ENCODE peak calls at places on chromosomes 4 and X, in six cellular contexts. T, Q, V, I, X and Y are unnamed samples.

GRCh38 chr4:187236491-187236890 is 512.8 kb upstream of the FAT1 start:
- DNase-seq in T (peak), V (peak), Q (peak), I (peak), X (no peak), Y (no peak)

GRCh38 chrX:135477576-135477975 is 42.9 kb upstream of the INTS6L start:
- DNase-seq in T (peak), I (peak), V (peak), X (peak), Q (peak), Y (no peak)

GRCh38 chr4:1684756-1685603 is 867 bp upstream of the FAM53A start:
- DNase-seq in X (no peak), I (no peak), T (no peak), V (no peak), Q (no peak), Y (no peak)

GRCh38 chr4:80036949-80037348 is 36.1 kb downstream of the ANTXR2 start:
- DNase-seq in Q (peak), X (no peak), T (peak), I (peak), V (peak), Y (no peak)

GRCh38 chr4:84870398-84871163 is 95.9 kb downstream of the WDFY3 start:
- DNase-seq in V (peak), T (no peak), I (peak), X (no peak), Q (no peak), Y (no peak)

GRCh38 chrX:20144491-20144890 is 2.9 kb upstream of the EIF1AX start:
- DNase-seq in I (peak), T (no peak), V (peak), Q (no peak), X (no peak), Y (no peak)

GRCh38 chr4:159016527-159017137 is 86.2 kb upstream of the RAPGEF2 start:
- DNase-seq in I (no peak), X (no peak), V (no peak), Q (no peak), T (no peak), Y (no peak)

GRCh38 chr4:183347586-183347985 is 25.4 kb upstream of the CLDN24 start:
- DNase-seq in V (peak), Q (no peak), I (peak), T (peak), X (no peak), Y (no peak)

GRCh38 chrX:153469811-153470410 is 465 bp downstream of the HAUS7 start:
- DNase-seq in V (peak), I (peak), X (no peak), Q (no peak), T (peak), Y (no peak)

GRCh38 chr4:143329985-143330384 is 6.7 kb upstream of the GAB1 start:
- DNase-seq in I (no peak), V (no peak), T (no peak), Q (no peak), X (no peak), Y (no peak)

GRCh38 chr4:88610771-88611170 is 18.5 kb downstream of the HERC3 start:
- DNase-seq in X (no peak), I (no peak), T (peak), Q (no peak), V (peak), Y (no peak)

GRCh38 chr4:142550955-142551354 is 295.1 kb downstream of the INPP4B start:
- DNase-seq in T (no peak), X (no peak), V (peak), I (no peak), Q (no peak), Y (no peak)

GRCh38 chr4:122480023-122480422 is 23.5 kb upstream of the IL2 start:
- DNase-seq in V (peak), X (no peak), T (no peak), I (no peak), Q (no peak), Y (no peak)

GRCh38 chr4:113316879-113317278 is 267.4 kb downstream of the ANK2 start:
- DNase-seq in X (no peak), I (no peak), T (no peak), Q (no peak), V (no peak), Y (no peak)

GRCh38 chrX:92224406-92224805 is 445.2 kb downstream of the PCDH11X start:
- DNase-seq in Q (no peak), V (no peak), T (no peak), I (no peak), X (no peak), Y (no peak)

GRCh38 chr4:72366601-72367000 is 202.4 kb downstream of the ADAMTS3 start:
- DNase-seq in Q (no peak), T (peak), X (no peak), V (peak), I (no peak), Y (no peak)

GRCh38 chrX:43564953-43565352 is 91.1 kb upstream of the MAOA start:
- DNase-seq in T (no peak), Q (no peak), X (no peak), V (no peak), I (no peak), Y (no peak)

GRCh38 chr4:74897390-74897789 is 35.5 kb upstream of the PARM1 start:
- DNase-seq in Q (no peak), X (no peak), V (no peak), I (no peak), T (no peak), Y (no peak)